ENCODE peak calls at places on chromosome 2, in four cellular contexts. One of them, this sample, is unnamed.
A peak's percentile ranks its signal among the peaks of the same experiment; 100 is the strongest.

GRCh38 chr2:71646028-71646427 is 192.7 kb downstream of the DYSF start:
- ATAC-seq in Panc1: no peak
- ATAC-seq in upper lobe of left lung: peak; percentile 38
- ATAC-seq in HCT116: no peak
- ATAC-seq in this sample: peak; percentile 76

GRCh38 chr2:36397040-36397616 is 41.5 kb downstream of the CRIM1 start:
- ATAC-seq in Panc1: no peak
- ATAC-seq in HCT116: no peak
- ATAC-seq in upper lobe of left lung: no peak
- ATAC-seq in this sample: no peak

GRCh38 chr2:200466703-200467418 is 43.0 kb downstream of the KCTD18 start:
- ATAC-seq in upper lobe of left lung: peak; percentile 95
- ATAC-seq in HCT116: no peak
- ATAC-seq in Panc1: no peak
- ATAC-seq in this sample: peak; percentile 94

GRCh38 chr2:64950226-64951160 is 38.7 kb upstream of the SLC1A4 start:
- ATAC-seq in HCT116: no peak
- ATAC-seq in upper lobe of left lung: no peak
- ATAC-seq in Panc1: no peak
- ATAC-seq in this sample: no peak

GRCh38 chr2:240721596-240722180 is 30.0 kb downstream of the AQP12A start:
- ATAC-seq in upper lobe of left lung: no peak
- ATAC-seq in HCT116: no peak
- ATAC-seq in Panc1: no peak
- ATAC-seq in this sample: no peak

GRCh38 chr2:179486969-179487752 is 222.5 kb upstream of the SESTD1 start:
- ATAC-seq in upper lobe of left lung: peak; percentile 69
- ATAC-seq in Panc1: no peak
- ATAC-seq in HCT116: no peak
- ATAC-seq in this sample: peak; percentile 50

GRCh38 chr2:217609952-217610351 is 392.8 kb downstream of the TNS1 start:
- ATAC-seq in HCT116: no peak
- ATAC-seq in Panc1: no peak
- ATAC-seq in upper lobe of left lung: no peak
- ATAC-seq in this sample: no peak

GRCh38 chr2:120846406-120847095 is 110.9 kb downstream of the GLI2 start:
- ATAC-seq in upper lobe of left lung: no peak
- ATAC-seq in HCT116: no peak
- ATAC-seq in Panc1: peak; percentile 26
- ATAC-seq in this sample: no peak

GRCh38 chr2:74249406-74250122 is 51.1 kb downstream of the MTHFD2 start:
- ATAC-seq in HCT116: no peak
- ATAC-seq in upper lobe of left lung: no peak
- ATAC-seq in Panc1: no peak
- ATAC-seq in this sample: no peak

GRCh38 chr2:231679906-231680283 is 28.4 kb upstream of the PTMA start:
- ATAC-seq in Panc1: no peak
- ATAC-seq in HCT116: peak; percentile 28
- ATAC-seq in upper lobe of left lung: no peak
- ATAC-seq in this sample: no peak

GRCh38 chr2:231679131-231679530 is 29.2 kb upstream of the PTMA start:
- ATAC-seq in Panc1: no peak
- ATAC-seq in HCT116: no peak
- ATAC-seq in upper lobe of left lung: no peak
- ATAC-seq in this sample: no peak

GRCh38 chr2:231680284-231680991 is 27.9 kb upstream of the PTMA start:
- ATAC-seq in HCT116: peak; percentile 74
- ATAC-seq in Panc1: peak; percentile 7
- ATAC-seq in upper lobe of left lung: peak; percentile 12
- ATAC-seq in this sample: no peak

GRCh38 chr2:231682546-231683291 is 25.6 kb upstream of the PTMA start:
- ATAC-seq in Panc1: no peak
- ATAC-seq in upper lobe of left lung: no peak
- ATAC-seq in HCT116: no peak
- ATAC-seq in this sample: no peak

GRCh38 chr2:231680992-231681852 is 27.1 kb upstream of the PTMA start:
- ATAC-seq in upper lobe of left lung: peak; percentile 95
- ATAC-seq in HCT116: peak; percentile 75
- ATAC-seq in Panc1: peak; percentile 71
- ATAC-seq in this sample: peak; percentile 96
- TF ChIP-seq POLR2AphosphoS5 in upper lobe of left lung: peak; percentile 51
- TF ChIP-seq POLR2AphosphoS5 in HCT116: peak; percentile 89
- TF ChIP-seq POLR2AphosphoS5 in Panc1: peak; percentile 29
- TF ChIP-seq POLR2AphosphoS5 in this sample: peak; percentile 60

DNA sequence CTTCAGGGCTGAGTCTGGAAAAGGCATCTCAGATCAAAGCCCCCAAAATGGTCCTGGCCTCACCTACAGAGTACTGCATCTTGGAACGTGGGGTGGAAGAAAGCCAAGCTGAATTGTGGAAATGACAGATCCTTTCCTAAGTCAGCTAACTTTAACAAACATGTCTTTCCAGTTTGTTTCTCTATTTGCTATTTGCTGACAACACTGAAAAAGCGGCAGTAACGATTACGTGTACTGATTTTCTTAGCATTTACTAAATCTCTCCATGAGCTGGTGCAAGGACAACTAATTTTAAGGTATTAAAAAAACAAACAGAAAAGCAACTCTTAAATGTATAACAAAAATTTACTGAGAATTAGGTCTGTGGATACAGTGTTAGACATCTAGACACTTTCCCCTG is 1.1 kb downstream of the HIBCH start:
- ATAC-seq in HCT116: no peak
- ATAC-seq in Panc1: no peak
- ATAC-seq in upper lobe of left lung: no peak
- ATAC-seq in this sample: no peak
- H3K27ac ChIP-seq in HCT116: no peak overlapping the region
- H3K27ac ChIP-seq in Panc1: peak overlapping the region; percentile 77
- H3K27ac ChIP-seq in upper lobe of left lung: no peak overlapping the region
- H3K27ac ChIP-seq in this sample: peak overlapping the region; percentile 91

GRCh38 chr2:101151141-101151858 is at the start of gene TBC1D8:
- ATAC-seq in Panc1: peak; percentile 83
- ATAC-seq in upper lobe of left lung: peak; percentile 94
- ATAC-seq in HCT116: peak; percentile 91
- ATAC-seq in this sample: peak; percentile 90

GRCh38 chr2:101148777-101149176 is 2.4 kb downstream of the TBC1D8 start:
- ATAC-seq in HCT116: no peak
- ATAC-seq in Panc1: no peak
- ATAC-seq in upper lobe of left lung: no peak
- ATAC-seq in this sample: no peak

GRCh38 chr2:101147971-101148370 is 3.2 kb downstream of the TBC1D8 start:
- ATAC-seq in upper lobe of left lung: no peak
- ATAC-seq in Panc1: no peak
- ATAC-seq in HCT116: no peak
- ATAC-seq in this sample: no peak

GRCh38 chr2:101150306-101151140 is 659 bp downstream of the TBC1D8 start:
- ATAC-seq in HCT116: peak; percentile 35
- ATAC-seq in upper lobe of left lung: peak; percentile 25
- ATAC-seq in Panc1: no peak
- ATAC-seq in this sample: peak; percentile 32

GRCh38 chr2:101149241-101150192 is 1.7 kb downstream of the TBC1D8 start:
- ATAC-seq in upper lobe of left lung: no peak
- ATAC-seq in Panc1: peak; percentile 62
- ATAC-seq in HCT116: no peak
- ATAC-seq in this sample: no peak
- H3K4me3 ChIP-seq in upper lobe of left lung: peak overlapping the region; percentile 86
- H3K4me3 ChIP-seq in Panc1: peak overlapping the region; percentile 98
- H3K4me3 ChIP-seq in HCT116: peak overlapping the region; percentile 72
- H3K4me3 ChIP-seq in this sample: peak overlapping the region; percentile 81

DNA sequence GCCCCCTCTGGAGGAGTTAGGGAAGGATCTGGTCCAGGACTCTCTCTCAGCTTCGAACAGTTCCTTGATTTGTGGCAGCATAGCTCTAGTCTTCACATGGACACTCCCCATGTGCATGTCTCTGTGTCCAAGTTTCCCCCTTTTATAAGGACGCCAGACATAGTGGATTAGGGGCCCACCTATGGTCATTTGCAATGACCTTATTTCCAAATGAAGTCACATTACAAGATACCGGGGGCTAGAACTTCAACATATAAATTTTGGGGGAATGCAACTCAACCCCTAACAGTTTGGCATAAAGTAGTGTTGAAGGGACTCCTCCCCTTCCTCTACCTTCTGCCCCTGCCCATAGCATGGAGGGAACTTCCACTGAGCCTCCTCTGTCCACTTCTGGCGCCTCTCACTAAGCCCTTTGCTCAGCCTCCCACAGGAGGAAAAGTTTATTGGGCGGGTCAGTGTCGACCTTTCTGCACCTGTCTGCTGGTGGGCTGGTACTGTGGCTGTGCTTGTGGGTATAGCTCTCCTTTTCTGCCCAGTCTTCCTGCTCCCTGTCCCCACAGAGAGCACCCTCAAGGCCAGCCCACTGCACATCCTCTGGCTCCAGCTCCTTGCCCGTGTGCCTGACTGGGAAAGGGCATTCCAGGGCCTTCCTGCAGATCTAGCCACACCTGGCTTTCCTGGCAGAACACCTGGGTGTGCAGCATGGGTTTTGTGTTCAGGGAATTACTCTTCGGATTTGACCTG is 5.5 kb downstream of the FABP1 start:
- ATAC-seq in Panc1: no peak
- ATAC-seq in HCT116: no peak
- ATAC-seq in upper lobe of left lung: no peak
- ATAC-seq in this sample: no peak
- TF ChIP-seq POLR2AphosphoS5 in Panc1: no peak
- TF ChIP-seq POLR2AphosphoS5 in HCT116: no peak
- TF ChIP-seq POLR2AphosphoS5 in upper lobe of left lung: no peak
- TF ChIP-seq POLR2AphosphoS5 in this sample: no peak